ENCODE peak calls at places on chromosomes 4 and X, in five cellular contexts. E, V, T, Y and S are unnamed samples.
A peak's percentile ranks its signal among the peaks of the same experiment; 100 is the strongest.

GRCh38 chrX:54066841-54067240 is 22.6 kb upstream of the PHF8 start:
- DNase-seq in E (no peak), Y (no peak), T (peak; percentile 39), V (peak; percentile 3), S (no peak)

GRCh38 chrX:17067534-17067933 is 121.1 kb downstream of the REPS2 start:
- DNase-seq in T (no peak), V (no peak), Y (no peak), E (no peak), S (no peak)

GRCh38 chr4:163395758-163396157 is 52.1 kb downstream of the NPY5R start:
- DNase-seq in V (peak; percentile 21), E (no peak), T (no peak), Y (no peak), S (no peak)

GRCh38 chr4:2041234-2042130 is 17.6 kb upstream of the NAT8L start:
- DNase-seq in Y (peak; percentile 92), T (peak; percentile 78), V (peak; percentile 80), E (peak; percentile 88), S (peak; percentile 89)

GRCh38 chrX:10755477-10756334 is 135.3 kb upstream of the MID1 start:
- DNase-seq in Y (no peak), T (no peak), V (peak; percentile 71), E (peak; percentile 45), S (peak; percentile 4)

GRCh38 chrX:132093239-132093860 is 34.5 kb downstream of the FRMD7 start:
- DNase-seq in E (no peak), T (no peak), Y (no peak), V (no peak), S (no peak)

GRCh38 chrX:133415276-133416105 is at the start of gene GPC4:
- DNase-seq in V (peak; percentile 38), T (peak; percentile 76), Y (peak; percentile 91), E (peak; percentile 59), S (peak; percentile 81)

GRCh38 chr4:1407657-1408333 is 1.6 kb upstream of the NKX1-1 start:
- DNase-seq in T (no peak), E (no peak), Y (peak; percentile 36), V (no peak), S (no peak)

GRCh38 chrX:101394372-101394771 is 3.6 kb downstream of the RPL36A start:
- DNase-seq in V (no peak), Y (no peak), E (no peak), T (no peak), S (no peak)

GRCh38 chr4:142314183-142314582 is 531.9 kb downstream of the INPP4B start:
- DNase-seq in Y (no peak), T (no peak), E (no peak), V (no peak), S (no peak)

GRCh38 chr4:166006217-166006616 is 133.2 kb downstream of the TLL1 start:
- DNase-seq in E (no peak), Y (no peak), V (no peak), T (no peak), S (no peak)

GRCh38 chr4:1870578-1871443 is at the start of gene NSD2:
- DNase-seq in Y (peak; percentile 95), E (peak; percentile 95), V (peak; percentile 93), T (peak; percentile 86), S (peak; percentile 95)

GRCh38 chr4:147326581-147326980 is 154.3 kb upstream of the EDNRA start:
- DNase-seq in V (peak; percentile 49), T (no peak), Y (no peak), E (no peak), S (no peak)

GRCh38 chr4:20367446-20367845 is 115.7 kb downstream of the SLIT2 start:
- DNase-seq in T (no peak), Y (no peak), V (no peak), E (no peak), S (no peak)

GRCh38 chrX:22652596-22652995 is 347.2 kb upstream of the DDX53 start:
- DNase-seq in T (peak; percentile 50), E (peak; percentile 58), V (peak; percentile 36), Y (no peak), S (peak; percentile 8)

GRCh38 chr4:22607382-22607781 is 85.4 kb upstream of the GBA3 start:
- DNase-seq in T (peak; percentile 62), E (peak; percentile 57), V (peak; percentile 60), Y (no peak), S (peak; percentile 60)

GRCh38 chrX:30212172-30212571 is 3.2 kb upstream of the MAGEB2 start:
- DNase-seq in E (no peak), Y (no peak), V (no peak), T (peak; percentile 3), S (no peak)

GRCh38 chr4:126306152-126306869 is 991.6 kb downstream of the FAT4 start:
- DNase-seq in Y (no peak), T (no peak), E (no peak), V (peak; percentile 30), S (no peak)

GRCh38 chr4:16794816-16795445 is 103.5 kb downstream of the LDB2 start:
- DNase-seq in T (peak; percentile 45), E (peak; percentile 28), Y (no peak), V (peak; percentile 72), S (peak; percentile 89)

GRCh38 chrX:123330229-123330942 is 146.3 kb downstream of the GRIA3 start:
- DNase-seq in E (no peak), Y (no peak), T (peak; percentile 32), V (no peak), S (no peak)

GRCh38 chrX:41332408-41332987 is 1.5 kb upstream of the DDX3X start:
- DNase-seq in Y (no peak), E (no peak), T (no peak), V (no peak), S (no peak)

GRCh38 chr4:52376107-52376704 is 282.9 kb downstream of the USP46 start:
- DNase-seq in T (peak; percentile 77), V (peak; percentile 76), E (peak; percentile 53), Y (no peak), S (peak; percentile 50)

GRCh38 chr4:8045909-8046308 is 106.2 kb upstream of the AFAP1 start:
- DNase-seq in E (peak; percentile 16), Y (no peak), V (no peak), T (no peak), S (no peak)

GRCh38 chr4:7422098-7422897 is 12.4 kb downstream of the PSAPL1 start:
- DNase-seq in T (no peak), V (no peak), Y (peak; percentile 51), E (no peak), S (no peak)

GRCh38 chr4:74794341-74794801 is at the start of gene BTC:
- DNase-seq in Y (peak; percentile 81), V (peak; percentile 22), T (peak; percentile 71), E (peak; percentile 69), S (peak; percentile 18)

GRCh38 chr4:30722092-30722915 is 2.1 kb downstream of the PCDH7 start:
- DNase-seq in Y (no peak), T (no peak), V (no peak), E (no peak), S (no peak)

GRCh38 chrX:107599371-107599970 is 28.8 kb upstream of the PRPS1 start:
- DNase-seq in E (no peak), T (no peak), V (no peak), Y (no peak), S (no peak)

GRCh38 chr4:53489279-53489889 is 101.9 kb downstream of the LNX1 start:
- DNase-seq in E (no peak), V (peak; percentile 46), Y (no peak), T (peak; percentile 57), S (no peak)

GRCh38 chr4:31727030-31727429 is 1006.9 kb downstream of the PCDH7 start:
- DNase-seq in Y (no peak), E (no peak), V (no peak), T (no peak), S (no peak)

GRCh38 chr4:42278709-42279324 is 118.5 kb upstream of the SHISA3 start:
- DNase-seq in T (no peak), E (no peak), Y (no peak), V (no peak), S (no peak)

GRCh38 chrX:56790778-56791177 is 61.7 kb downstream of the NBDY start:
- DNase-seq in Y (peak; percentile 8), V (no peak), E (no peak), T (no peak), S (no peak)

GRCh38 chr4:46124773-46125172 is 919 bp upstream of the GABRG1 start:
- DNase-seq in Y (peak; percentile 22), E (peak; percentile 6), V (no peak), T (no peak), S (peak; percentile 56)

GRCh38 chr4:102259702-102260101 is 85.6 kb downstream of the SLC39A8 start:
- DNase-seq in V (no peak), E (no peak), T (no peak), Y (no peak), S (no peak)

GRCh38 chr4:26048962-26049361 is 134.9 kb downstream of the SMIM20 start:
- DNase-seq in Y (no peak), T (no peak), E (no peak), V (peak; percentile 64), S (no peak)
- H3K27me3 ChIP-seq in Y (no peaks in the 10 kb centered on the region), T (no peaks in the 10 kb centered on the region), E (no peaks in the 10 kb centered on the region), V (no peaks in the 10 kb centered on the region), S (peaks cover 3% of the 10 kb centered on the region)

DNA sequence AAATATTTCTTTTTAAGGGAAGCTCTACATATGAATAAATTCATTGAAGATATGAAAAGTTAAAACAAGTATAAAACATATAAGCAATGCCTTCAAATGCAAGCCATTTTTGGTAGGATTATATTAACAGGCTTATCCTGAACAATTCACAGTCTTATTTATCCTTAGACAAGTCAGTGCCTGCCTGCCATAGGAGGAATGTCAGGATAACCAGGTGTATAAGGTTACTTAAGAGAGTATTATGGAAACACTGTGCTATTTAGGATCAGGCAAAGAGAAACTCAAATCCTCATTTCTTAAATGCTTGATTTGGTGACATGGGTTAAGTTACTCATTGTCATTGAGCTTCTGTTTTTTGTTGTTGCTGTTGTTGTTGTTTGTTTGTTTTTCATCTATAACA is 2029.9 kb upstream of the AGA start:
- DNase-seq in E (no peak), V (no peak), T (no peak), Y (no peak), S (no peak)
- H3K27me3 ChIP-seq in E (no peaks in the 10 kb centered on the region), V (no peaks in the 10 kb centered on the region), T (no peaks in the 10 kb centered on the region), Y (no peaks in the 10 kb centered on the region), S (no peaks in the 10 kb centered on the region)

DNA sequence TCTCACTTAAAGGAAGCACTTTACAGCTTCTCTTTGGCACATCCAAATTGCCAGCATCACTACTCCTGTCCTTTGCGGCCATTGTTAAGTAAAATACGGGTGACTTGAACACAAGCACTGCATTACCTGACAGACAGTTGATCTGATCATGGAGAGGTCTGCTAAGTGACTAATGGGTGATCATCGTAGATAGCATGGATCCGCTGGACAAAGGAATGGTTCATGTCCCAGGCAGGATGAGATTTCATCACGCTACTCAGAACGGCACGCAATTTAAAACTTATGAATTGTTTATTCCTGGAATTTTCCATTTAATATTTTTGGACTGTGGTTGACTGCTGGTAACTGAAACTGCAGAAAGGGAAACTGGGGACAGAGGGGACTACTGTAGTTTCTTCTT is 94.1 kb downstream of the NEUROG2 start:
- DNase-seq in Y (no peak), E (no peak), T (no peak), V (no peak), S (no peak)
- H3K27me3 ChIP-seq in Y (no peaks in the 10 kb centered on the region), E (no peaks in the 10 kb centered on the region), T (no peaks in the 10 kb centered on the region), V (no peaks in the 10 kb centered on the region), S (no peaks in the 10 kb centered on the region)

GRCh38 chrX:110667706-110668105 is 127.9 kb downstream of the CHRDL1 start:
- DNase-seq in Y (no peak), T (peak; percentile 1), E (peak; percentile 1), V (no peak), S (peak; percentile 17)
- H3K27me3 ChIP-seq in Y (no peaks in the 10 kb centered on the region), T (no peaks in the 10 kb centered on the region), E (no peaks in the 10 kb centered on the region), V (no peaks in the 10 kb centered on the region), S (no peaks in the 10 kb centered on the region)

GRCh38 chrX:112662559-112663427 is 16.9 kb downstream of the LHFPL1 start:
- DNase-seq in T (no peak), Y (no peak), V (peak; percentile 8), E (no peak), S (no peak)
- H3K27me3 ChIP-seq in T (no peaks in the 10 kb centered on the region), Y (no peaks in the 10 kb centered on the region), V (no peaks in the 10 kb centered on the region), E (no peaks in the 10 kb centered on the region), S (peaks cover 4% of the 10 kb centered on the region)

GRCh38 chrX:129006491-129006890 is 516.8 kb downstream of the SMARCA1 start:
- DNase-seq in E (no peak), T (no peak), V (no peak), Y (no peak), S (peak; percentile 2)
- H3K27me3 ChIP-seq in E (no peaks in the 10 kb centered on the region), T (no peaks in the 10 kb centered on the region), V (no peaks in the 10 kb centered on the region), Y (no peaks in the 10 kb centered on the region), S (no peaks in the 10 kb centered on the region)